ENCODE peak calls at places on chromosomes 4 and X, in seven cellular contexts. N, S, B, G, W, J and E are unnamed samples.

GRCh38 chrX:129959493-129959832 is 23.0 kb upstream of the BCORL1 start:
- DNase-seq in N (no peak), S (no peak), B (no peak), G (peak; percentile 16), W (no peak), J (no peak), E (no peak)

GRCh38 chr4:8308856-8309771 is 39.6 kb downstream of the HTRA3 start:
- DNase-seq in N (no peak), S (no peak), B (no peak), G (peak; percentile 59), W (no peak), J (no peak), E (peak; percentile 46)

GRCh38 chr4:152609460-152609859 is 70.3 kb downstream of the TMEM154 start:
- DNase-seq in N (no peak), S (no peak), B (no peak), G (no peak), W (no peak), J (no peak), E (no peak)

GRCh38 chr4:145618210-145618911 is 824 bp upstream of the MMAA start:
- DNase-seq in N (peak; percentile 2), S (no peak), B (no peak), G (no peak), W (peak; percentile 3), J (no peak), E (peak; percentile 37)

GRCh38 chr4:87807402-87807801 is 8.0 kb downstream of the IBSP start:
- DNase-seq in N (peak; percentile 1), S (no peak), B (no peak), G (peak; percentile 8), W (no peak), J (no peak), E (no peak)

GRCh38 chr4:112516401-112517066 is 554 bp upstream of the NEUROG2 start:
- DNase-seq in N (no peak), S (no peak), B (no peak), G (no peak), W (peak; percentile 31), J (peak; percentile 53), E (no peak)

GRCh38 chr4:4755306-4755705 is 104.2 kb upstream of the MSX1 start:
- DNase-seq in N (no peak), S (no peak), B (no peak), G (no peak), W (no peak), J (no peak), E (no peak)

GRCh38 chr4:140152015-140152703 is 1.8 kb downstream of the MAML3 start:
- DNase-seq in N (peak; percentile 21), S (peak; percentile 60), B (peak; percentile 72), G (no peak), W (no peak), J (peak; percentile 62), E (peak; percentile 85)

GRCh38 chrX:100829730-100830129 is 9.5 kb downstream of the CSTF2 start:
- DNase-seq in N (peak; percentile 12), S (no peak), B (no peak), G (peak; percentile 14), W (no peak), J (no peak), E (peak; percentile 38)

GRCh38 chr4:182862166-182862875 is 54.9 kb downstream of the DCTD start:
- DNase-seq in N (no peak), S (peak; percentile 2), B (peak; percentile 20), G (no peak), W (peak; percentile 34), J (no peak), E (no peak)

GRCh38 chr4:184392321-184392720 is 82.0 kb downstream of the IRF2 start:
- DNase-seq in N (no peak), S (no peak), B (no peak), G (no peak), W (no peak), J (no peak), E (no peak)

GRCh38 chr4:164215113-164215741 is 538.7 kb upstream of the SMIM31 start:
- DNase-seq in N (no peak), S (no peak), B (no peak), G (no peak), W (peak; percentile 18), J (no peak), E (no peak)

GRCh38 chrX:48919360-48919821 is 567 bp upstream of the PIM2 start:
- DNase-seq in N (no peak), S (peak; percentile 71), B (no peak), G (no peak), W (no peak), J (peak; percentile 17), E (no peak)

GRCh38 chr4:185039508-185040273 is 21.4 kb downstream of the HELT start:
- DNase-seq in N (peak; percentile 41), S (peak; percentile 53), B (peak; percentile 31), G (peak; percentile 80), W (peak; percentile 58), J (peak; percentile 56), E (peak; percentile 54)

GRCh38 chr4:158821228-158822009 is 52.6 kb downstream of the FNIP2 start:
- DNase-seq in N (no peak), S (no peak), B (no peak), G (no peak), W (no peak), J (no peak), E (peak; percentile 37)

GRCh38 chr4:82515705-82516104 is 46.1 kb downstream of the TMEM150C start:
- DNase-seq in N (no peak), S (no peak), B (peak; percentile 5), G (peak; percentile 95), W (no peak), J (no peak), E (peak; percentile 62)

GRCh38 chr4:121479801-121480200 is 99.0 kb upstream of the QRFPR start:
- DNase-seq in N (no peak), S (no peak), B (no peak), G (no peak), W (no peak), J (no peak), E (peak; percentile 8)

GRCh38 chr4:54784188-54784671 is 126.5 kb downstream of the KIT start:
- DNase-seq in N (peak; percentile 93), S (peak; percentile 5), B (peak; percentile 3), G (peak; percentile 93), W (no peak), J (no peak), E (peak; percentile 98)

GRCh38 chr4:72290737-72291136 is 258.9 kb downstream of the NPFFR2 start:
- DNase-seq in N (no peak), S (no peak), B (no peak), G (no peak), W (no peak), J (no peak), E (no peak)

GRCh38 chr4:150501983-150502382 is 80.0 kb upstream of the MAB21L2 start:
- DNase-seq in N (peak; percentile 22), S (no peak), B (no peak), G (no peak), W (no peak), J (no peak), E (peak; percentile 41)

GRCh38 chr4:82629238-82630000 is 67.6 kb upstream of the TMEM150C start:
- DNase-seq in N (peak; percentile 14), S (no peak), B (no peak), G (peak; percentile 52), W (no peak), J (no peak), E (no peak)

GRCh38 chrX:136204571-136204970 is 46.6 kb downstream of the MAP7D3 start:
- DNase-seq in N (peak; percentile 53), S (no peak), B (no peak), G (peak; percentile 80), W (no peak), J (no peak), E (no peak)

GRCh38 chrX:29858714-29859113 is 356.6 kb upstream of the MAGEB2 start:
- DNase-seq in N (peak; percentile 56), S (no peak), B (no peak), G (peak; percentile 17), W (no peak), J (no peak), E (peak; percentile 42)

GRCh38 chrX:47283015-47283771 is 50.4 kb downstream of the USP11 start:
- DNase-seq in N (peak; percentile 29), S (peak; percentile 23), B (no peak), G (peak; percentile 63), W (no peak), J (peak; percentile 58), E (peak; percentile 74)

GRCh38 chr4:128516568-128516967 is 229.0 kb upstream of the PGRMC2 start:
- DNase-seq in N (peak; percentile 58), S (no peak), B (no peak), G (peak; percentile 85), W (no peak), J (no peak), E (peak; percentile 84)

GRCh38 chrX:50971390-50971789 is 60.9 kb downstream of the BMP15 start:
- DNase-seq in N (no peak), S (no peak), B (no peak), G (peak; percentile 0), W (no peak), J (no peak), E (no peak)

GRCh38 chr4:75653845-75654503 is 19.2 kb downstream of the G3BP2 start:
- DNase-seq in N (peak; percentile 13), S (no peak), B (no peak), G (peak; percentile 64), W (peak; percentile 56), J (peak; percentile 25), E (no peak)

GRCh38 chrX:1587161-1587560 is 4.2 kb upstream of the AKAP17A start:
- DNase-seq in N (no peak), S (no peak), B (no peak), G (no peak), W (no peak), J (no peak), E (no peak)

GRCh38 chr4:55437823-55438222 is 42.1 kb downstream of the TMEM165 start:
- DNase-seq in N (no peak), S (no peak), B (no peak), G (no peak), W (no peak), J (no peak), E (no peak)

GRCh38 chr4:72568959-72569718 is at the start of gene ADAMTS3:
- DNase-seq in N (peak; percentile 0), S (peak; percentile 2), B (peak; percentile 52), G (peak; percentile 67), W (no peak), J (peak; percentile 80), E (peak; percentile 70)

GRCh38 chr4:153204247-153205027 is at the start of gene TRIM2:
- DNase-seq in N (peak; percentile 67), S (no peak), B (peak; percentile 84), G (peak; percentile 84), W (peak; percentile 85), J (peak; percentile 56), E (peak; percentile 47)